ENCODE peak calls at places on chromosomes 5 and 9, in five cellular contexts. One of them, this sample, is unnamed.
A peak's percentile ranks its signal among the peaks of the same experiment; 100 is the strongest.

GRCh38 chr5:149380466-149381121 is 1.5 kb upstream of the IL17B start:
- DNase-seq in HuH-7: peak; percentile 47
- DNase-seq in dorsolateral prefrontal cortex: no peak
- DNase-seq in transverse colon: peak; percentile 53
- DNase-seq in skeletal muscle cell: no peak
- DNase-seq in this sample: no peak

GRCh38 chr9:106575903-106576755 is 286.8 kb upstream of the ZNF462 start:
- DNase-seq in transverse colon: no peak
- DNase-seq in HuH-7: no peak
- DNase-seq in dorsolateral prefrontal cortex: no peak
- DNase-seq in skeletal muscle cell: no peak
- DNase-seq in this sample: no peak

GRCh38 chr5:131389096-131389868 is 125.4 kb downstream of the CDC42SE2 start:
- DNase-seq in HuH-7: no peak
- DNase-seq in dorsolateral prefrontal cortex: no peak
- DNase-seq in skeletal muscle cell: no peak
- DNase-seq in transverse colon: no peak
- DNase-seq in this sample: no peak

GRCh38 chr9:135083241-135083810 is 4.1 kb upstream of the OLFM1 start:
- DNase-seq in dorsolateral prefrontal cortex: peak; percentile 16
- DNase-seq in transverse colon: no peak
- DNase-seq in skeletal muscle cell: no peak
- DNase-seq in HuH-7: no peak
- DNase-seq in this sample: no peak

GRCh38 chr5:88660326-88660946 is 222.5 kb downstream of the MEF2C start:
- DNase-seq in HuH-7: no peak
- DNase-seq in dorsolateral prefrontal cortex: peak; percentile 67
- DNase-seq in skeletal muscle cell: no peak
- DNase-seq in transverse colon: no peak
- DNase-seq in this sample: no peak

GRCh38 chr5:132233081-132233480 is 5.4 kb upstream of the P4HA2 start:
- DNase-seq in HuH-7: no peak
- DNase-seq in skeletal muscle cell: no peak
- DNase-seq in transverse colon: peak; percentile 1
- DNase-seq in dorsolateral prefrontal cortex: no peak
- DNase-seq in this sample: no peak

GRCh38 chr5:82815871-82816270 is 261.3 kb downstream of the TMEM167A start:
- DNase-seq in skeletal muscle cell: no peak
- DNase-seq in HuH-7: peak; percentile 6
- DNase-seq in dorsolateral prefrontal cortex: no peak
- DNase-seq in transverse colon: no peak
- DNase-seq in this sample: no peak

GRCh38 chr9:34177906-34178697 is 741 bp upstream of the UBAP1 start:
- DNase-seq in HuH-7: no peak
- DNase-seq in skeletal muscle cell: no peak
- DNase-seq in transverse colon: no peak
- DNase-seq in dorsolateral prefrontal cortex: no peak
- DNase-seq in this sample: no peak

GRCh38 chr9:136268318-136268717 is 22.7 kb upstream of the QSOX2 start:
- DNase-seq in transverse colon: no peak
- DNase-seq in dorsolateral prefrontal cortex: no peak
- DNase-seq in HuH-7: peak; percentile 64
- DNase-seq in skeletal muscle cell: no peak
- DNase-seq in this sample: no peak

GRCh38 chr9:124506931-124507879 is at the start of gene NR5A1:
- DNase-seq in transverse colon: no peak
- DNase-seq in skeletal muscle cell: no peak
- DNase-seq in HuH-7: no peak
- DNase-seq in dorsolateral prefrontal cortex: no peak
- DNase-seq in this sample: no peak

GRCh38 chr9:114372971-114373591 is 14.7 kb downstream of the AKNA start:
- DNase-seq in HuH-7: no peak
- DNase-seq in transverse colon: peak; percentile 83
- DNase-seq in dorsolateral prefrontal cortex: no peak
- DNase-seq in skeletal muscle cell: no peak
- DNase-seq in this sample: peak; percentile 75

GRCh38 chr5:89595065-89595464 is 712.1 kb upstream of the MEF2C start:
- DNase-seq in dorsolateral prefrontal cortex: no peak
- DNase-seq in HuH-7: no peak
- DNase-seq in skeletal muscle cell: peak; percentile 4
- DNase-seq in transverse colon: no peak
- DNase-seq in this sample: no peak

GRCh38 chr5:142716963-142717362 is 31.1 kb upstream of the FGF1 start:
- DNase-seq in HuH-7: peak; percentile 52
- DNase-seq in transverse colon: peak; percentile 22
- DNase-seq in dorsolateral prefrontal cortex: peak; percentile 74
- DNase-seq in skeletal muscle cell: no peak
- DNase-seq in this sample: peak; percentile 59

GRCh38 chr5:178227929-178228328 is 4.7 kb downstream of the PHYKPL start:
- DNase-seq in skeletal muscle cell: no peak
- DNase-seq in HuH-7: no peak
- DNase-seq in dorsolateral prefrontal cortex: no peak
- DNase-seq in transverse colon: no peak
- DNase-seq in this sample: no peak

GRCh38 chr9:93305497-93306020 is 121.6 kb downstream of the WNK2 start:
- DNase-seq in dorsolateral prefrontal cortex: peak; percentile 46
- DNase-seq in HuH-7: no peak
- DNase-seq in skeletal muscle cell: no peak
- DNase-seq in transverse colon: no peak
- DNase-seq in this sample: no peak

GRCh38 chr5:149301744-149302380 is 30.2 kb downstream of the AFAP1L1 start:
- DNase-seq in transverse colon: no peak
- DNase-seq in dorsolateral prefrontal cortex: no peak
- DNase-seq in HuH-7: no peak
- DNase-seq in skeletal muscle cell: no peak
- DNase-seq in this sample: no peak

GRCh38 chr5:58922392-58923171 is 339.7 kb downstream of the RAB3C start:
- DNase-seq in skeletal muscle cell: peak; percentile 29
- DNase-seq in dorsolateral prefrontal cortex: no peak
- DNase-seq in transverse colon: peak; percentile 72
- DNase-seq in HuH-7: no peak
- DNase-seq in this sample: no peak

GRCh38 chr5:158487156-158487555 is 612.6 kb downstream of the EBF1 start:
- DNase-seq in skeletal muscle cell: no peak
- DNase-seq in HuH-7: no peak
- DNase-seq in dorsolateral prefrontal cortex: no peak
- DNase-seq in transverse colon: no peak
- DNase-seq in this sample: no peak

GRCh38 chr5:143314664-143315063 is 88.8 kb downstream of the NR3C1 start:
- DNase-seq in skeletal muscle cell: peak; percentile 62
- DNase-seq in HuH-7: no peak
- DNase-seq in dorsolateral prefrontal cortex: no peak
- DNase-seq in transverse colon: no peak
- DNase-seq in this sample: no peak

GRCh38 chr9:79858509-79858908 is 286.7 kb downstream of the TLE4 start:
- DNase-seq in transverse colon: no peak
- DNase-seq in HuH-7: peak; percentile 56
- DNase-seq in skeletal muscle cell: no peak
- DNase-seq in dorsolateral prefrontal cortex: no peak
- DNase-seq in this sample: peak; percentile 55

GRCh38 chr9:137311171-137311970 is 9.3 kb upstream of the NRARP start:
- DNase-seq in HuH-7: peak; percentile 18
- DNase-seq in skeletal muscle cell: no peak
- DNase-seq in dorsolateral prefrontal cortex: no peak
- DNase-seq in transverse colon: peak; percentile 92
- DNase-seq in this sample: peak; percentile 90

GRCh38 chr5:178388381-178389030 is 155.9 kb upstream of the PHYKPL start:
- DNase-seq in skeletal muscle cell: no peak
- DNase-seq in HuH-7: no peak
- DNase-seq in dorsolateral prefrontal cortex: no peak
- DNase-seq in transverse colon: peak; percentile 25
- DNase-seq in this sample: no peak

GRCh38 chr5:77241444-77241843 is 31.0 kb downstream of the PDE8B start:
- DNase-seq in transverse colon: no peak
- DNase-seq in dorsolateral prefrontal cortex: no peak
- DNase-seq in skeletal muscle cell: no peak
- DNase-seq in HuH-7: no peak
- DNase-seq in this sample: no peak

GRCh38 chr9:93061791-93062299 is 3.3 kb downstream of the SUSD3 start:
- DNase-seq in skeletal muscle cell: no peak
- DNase-seq in dorsolateral prefrontal cortex: no peak
- DNase-seq in HuH-7: peak; percentile 69
- DNase-seq in transverse colon: peak; percentile 74
- DNase-seq in this sample: peak; percentile 76

GRCh38 chr9:97579914-97580313 is 53.3 kb downstream of the TSTD2 start:
- DNase-seq in transverse colon: no peak
- DNase-seq in skeletal muscle cell: no peak
- DNase-seq in dorsolateral prefrontal cortex: no peak
- DNase-seq in HuH-7: no peak
- DNase-seq in this sample: no peak

GRCh38 chr9:88776717-88777497 is 214.4 kb upstream of the S1PR3 start:
- DNase-seq in skeletal muscle cell: peak; percentile 86
- DNase-seq in dorsolateral prefrontal cortex: no peak
- DNase-seq in HuH-7: no peak
- DNase-seq in transverse colon: no peak
- DNase-seq in this sample: no peak

GRCh38 chr5:120509056-120509455 is 45.0 kb downstream of the PRR16 start:
- DNase-seq in dorsolateral prefrontal cortex: no peak
- DNase-seq in HuH-7: no peak
- DNase-seq in transverse colon: no peak
- DNase-seq in skeletal muscle cell: no peak
- DNase-seq in this sample: no peak